ENCODE peak calls at places on chromosome 9, in nine cellular contexts. D is heart left ventricle; K is Calu3; F is coronary artery; Y is NCI-H510A treated with DMSO at 0.1 percent for 48 hours; X is tibial nerve; U is CD8-positive, alpha-beta T cell; T is HT-29; Q is activated naive CD4-positive, alpha-beta T cell treated with anti-CD3 and anti-CD28 coated beads, Interleukin-2, amount 50 U/mL, for 16 hours. G is an unnamed sample.

GRCh38 chr9:134373953-134374300 is 47.7 kb downstream of the RXRA start:
- DNase-seq in F (no peak), X (no peak), Q (no peak), U (no peak), D (no peak), Y (no peak), T (no peak), K (no peak), G (no peak)

GRCh38 chr9:34550681-34551270 is 28.0 kb upstream of the ENHO start:
- DNase-seq in U (no peak), F (no peak), K (no peak), Y (no peak), Q (no peak), T (no peak), D (no peak), X (no peak), G (no peak)

GRCh38 chr9:119811030-119811429 is 441.8 kb upstream of the BRINP1 start:
- DNase-seq in U (no peak), Y (no peak), X (no peak), Q (no peak), T (no peak), K (no peak), F (no peak), D (no peak), G (peak)

GRCh38 chr9:116115731-116116353 is 37.7 kb upstream of the PAPPA start:
- DNase-seq in U (no peak), X (no peak), Y (no peak), K (no peak), D (no peak), T (no peak), F (no peak), Q (no peak), G (peak)

GRCh38 chr9:124834586-124834985 is 18.7 kb upstream of the WDR38 start:
- DNase-seq in X (no peak), T (peak), U (no peak), K (peak), Y (no peak), D (peak), F (no peak), Q (no peak), G (peak)

GRCh38 chr9:126973651-126974529 is 59.3 kb downstream of the RALGPS1 start:
- DNase-seq in K (no peak), F (no peak), X (no peak), T (no peak), Y (no peak), Q (no peak), U (no peak), D (no peak), G (no peak)

GRCh38 chr9:76521244-76521673 is 62.3 kb downstream of the GCNT1 start:
- DNase-seq in K (no peak), F (no peak), Q (no peak), X (no peak), T (no peak), Y (peak), U (no peak), D (no peak), G (no peak)

GRCh38 chr9:130320697-130321080 is 55.1 kb downstream of the HMCN2 start:
- DNase-seq in F (no peak), D (no peak), U (no peak), Y (no peak), K (peak), Q (no peak), T (peak), X (no peak), G (no peak)

GRCh38 chr9:89309608-89310485 is 1.1 kb upstream of the CKS2 start:
- DNase-seq in T (peak), U (no peak), Y (peak), K (peak), D (no peak), X (no peak), F (no peak), Q (no peak), G (no peak)

GRCh38 chr9:75851917-75852316 is 38.6 kb upstream of the PCSK5 start:
- DNase-seq in U (no peak), Y (no peak), D (no peak), K (no peak), Q (no peak), F (no peak), T (no peak), X (no peak), G (no peak)

GRCh38 chr9:93894691-93895079 is 60.5 kb downstream of the BARX1 start:
- DNase-seq in Q (no peak), X (no peak), K (no peak), Y (no peak), F (no peak), D (no peak), T (no peak), U (no peak), G (no peak)